ENCODE peak calls at places on chromosomes 13 and 19, in nine cellular contexts. E is GM23248, Y is OCI-LY7, K is GM23338, X is hepatocyte, L is neural progenitor cell, T is MM.1S, P is HCT116, N is SK-N-SH. D is an unnamed sample.

GRCh38 chr19:29812080-29812880 is 489 bp downstream of the CCNE1 start:
- DNase-seq in N (peak; percentile 71), T (peak; percentile 11), L (peak; percentile 53), P (no peak), X (peak; percentile 49), Y (peak; percentile 20), K (peak; percentile 35), E (peak; percentile 38), D (no peak)

GRCh38 chr19:17109962-17110598 is 34.5 kb downstream of the MYO9B start:
- DNase-seq in N (no peak), L (no peak), K (no peak), T (no peak), P (no peak), X (no peak), E (no peak), Y (no peak), D (no peak)

GRCh38 chr13:113161433-113161832 is 3.0 kb downstream of the PROZ start:
- DNase-seq in P (no peak), L (no peak), T (no peak), E (no peak), Y (no peak), X (no peak), N (no peak), K (no peak), D (no peak)

GRCh38 chr19:870963-871401 is 11.5 kb downstream of the CFD start:
- DNase-seq in X (no peak), T (no peak), P (no peak), E (no peak), N (peak; percentile 93), Y (no peak), L (no peak), K (no peak), D (no peak)

GRCh38 chr13:21034602-21035190 is 26.7 kb downstream of the LATS2 start:
- DNase-seq in X (no peak), Y (no peak), N (no peak), P (no peak), L (peak; percentile 35), T (no peak), K (peak; percentile 63), E (peak; percentile 34), D (peak; percentile 36)

GRCh38 chr13:102651892-102652291 is 43.0 kb downstream of the METTL21C start:
- DNase-seq in X (peak; percentile 22), K (no peak), N (no peak), Y (no peak), T (no peak), P (no peak), L (no peak), E (no peak), D (no peak)

GRCh38 chr19:57802269-57802668 is 12.4 kb downstream of the ZNF552 start:
- DNase-seq in Y (peak; percentile 33), N (no peak), T (no peak), P (no peak), E (no peak), X (no peak), L (no peak), K (peak; percentile 55), D (no peak)

GRCh38 chr19:35805518-35806102 is 7.0 kb downstream of the PRODH2 start:
- DNase-seq in Y (no peak), N (no peak), P (no peak), L (no peak), X (no peak), K (no peak), E (no peak), T (no peak), D (no peak)

GRCh38 chr19:5126498-5127223 is 157.7 kb downstream of the KDM4B start:
- DNase-seq in L (no peak), Y (peak; percentile 42), P (no peak), T (no peak), N (no peak), X (no peak), K (no peak), E (no peak), D (no peak)

GRCh38 chr13:19713186-19713965 is 69.4 kb downstream of the PSPC1 start:
- DNase-seq in L (no peak), Y (no peak), T (no peak), N (no peak), K (no peak), X (no peak), P (no peak), E (peak; percentile 44), D (peak; percentile 46)

GRCh38 chr13:39892731-39893293 is 237.3 kb downstream of the COG6 start:
- DNase-seq in P (no peak), Y (no peak), N (peak; percentile 35), T (no peak), K (no peak), L (no peak), E (peak; percentile 5), X (no peak), D (no peak)

GRCh38 chr19:7734220-7735203 is 2.6 kb upstream of the CLEC4G start:
- DNase-seq in Y (no peak), K (no peak), P (no peak), T (no peak), L (no peak), X (no peak), E (peak; percentile 37), N (no peak), D (no peak)

GRCh38 chr19:4430760-4431159 is 26.8 kb downstream of the UBXN6 start:
- DNase-seq in T (no peak), L (no peak), N (no peak), P (no peak), X (no peak), K (no peak), Y (no peak), E (no peak), D (no peak)

GRCh38 chr19:12675377-12675776 is 6.3 kb downstream of the DHPS start:
- DNase-seq in X (no peak), Y (no peak), T (no peak), N (no peak), L (no peak), K (no peak), P (no peak), E (no peak), D (no peak)

GRCh38 chr19:49133621-49134454 is 14.5 kb downstream of the PPFIA3 start:
- DNase-seq in Y (peak; percentile 48), X (no peak), L (peak; percentile 67), E (peak; percentile 33), P (no peak), N (peak; percentile 78), T (no peak), K (peak; percentile 91), D (no peak)

GRCh38 chr13:52127783-52128702 is 830 bp downstream of the NEK5 start:
- DNase-seq in N (peak; percentile 84), Y (peak; percentile 64), X (peak; percentile 83), L (peak; percentile 78), T (peak; percentile 35), P (peak; percentile 63), E (peak; percentile 67), K (peak; percentile 86), D (peak; percentile 79)

DNA sequence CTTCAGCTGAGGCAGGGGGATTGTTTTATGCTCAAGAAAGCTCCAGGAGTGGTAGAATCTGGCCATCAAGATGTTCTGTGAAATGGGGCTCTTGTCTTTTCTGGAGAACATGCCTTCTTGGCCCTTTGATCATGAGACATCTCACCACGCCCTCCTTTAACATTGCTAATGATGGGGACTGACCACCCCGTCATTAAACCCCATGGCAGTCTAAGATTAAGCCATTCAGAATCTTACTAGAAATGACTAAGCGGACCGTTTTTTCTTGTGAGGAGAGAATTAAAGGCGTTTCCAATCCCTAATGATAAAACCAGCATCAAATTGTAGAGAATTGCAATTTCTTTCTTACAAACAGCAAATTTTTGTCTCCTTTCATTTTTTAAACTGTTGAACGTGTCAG is 89.4 kb downstream of the COL4A2 start:
- DNase-seq in L (no peak), Y (no peak), P (no peak), T (no peak), X (no peak), K (no peak), E (no peak), N (no peak), D (no peak)
- TF ChIP-seq EZH2phosphoT487 in L (no peak), Y (no peak), P (no peak), T (no peak), X (no peak), K (no peak), E (no peak), N (no peak), D (no peak)

GRCh38 chr13:72983085-72983768 is 75.6 kb upstream of the KLF5 start:
- DNase-seq in L (no peak), T (no peak), E (peak; percentile 87), N (no peak), Y (no peak), X (peak; percentile 49), K (no peak), P (no peak), D (no peak)
- TF ChIP-seq EZH2phosphoT487 in L (no peak), T (no peak), E (no peak), N (no peak), Y (no peak), X (peak; percentile 82), K (no peak), P (no peak), D (no peak)

GRCh38 chr19:28500982-28501633 is 711.8 kb downstream of the UQCRFS1 start:
- DNase-seq in X (no peak), T (no peak), E (no peak), P (no peak), N (no peak), L (no peak), K (no peak), Y (no peak), D (no peak)

GRCh38 chr19:28500319-28500718 is 712.6 kb downstream of the UQCRFS1 start:
- DNase-seq in K (no peak), E (no peak), N (no peak), Y (no peak), L (no peak), X (no peak), P (no peak), T (no peak), D (no peak)

GRCh38 chr19:28504139-28504538 is 708.8 kb downstream of the UQCRFS1 start:
- DNase-seq in E (no peak), N (no peak), X (no peak), L (no peak), Y (no peak), K (no peak), T (no peak), P (no peak), D (no peak)

GRCh38 chr19:28502879-28503734 is 709.8 kb downstream of the UQCRFS1 start:
- DNase-seq in K (no peak), P (no peak), T (no peak), X (no peak), Y (no peak), N (no peak), E (no peak), L (no peak), D (no peak)

GRCh38 chr19:28501979-28502378 is 711.0 kb downstream of the UQCRFS1 start:
- DNase-seq in T (no peak), L (no peak), K (no peak), N (no peak), X (no peak), E (no peak), P (no peak), Y (peak; percentile 21), D (no peak)
- TF ChIP-seq EZH2phosphoT487 in T (no peak), L (no peak), K (no peak), N (no peak), X (no peak), E (no peak), P (no peak), Y (no peak), D (no peak)

DNA sequence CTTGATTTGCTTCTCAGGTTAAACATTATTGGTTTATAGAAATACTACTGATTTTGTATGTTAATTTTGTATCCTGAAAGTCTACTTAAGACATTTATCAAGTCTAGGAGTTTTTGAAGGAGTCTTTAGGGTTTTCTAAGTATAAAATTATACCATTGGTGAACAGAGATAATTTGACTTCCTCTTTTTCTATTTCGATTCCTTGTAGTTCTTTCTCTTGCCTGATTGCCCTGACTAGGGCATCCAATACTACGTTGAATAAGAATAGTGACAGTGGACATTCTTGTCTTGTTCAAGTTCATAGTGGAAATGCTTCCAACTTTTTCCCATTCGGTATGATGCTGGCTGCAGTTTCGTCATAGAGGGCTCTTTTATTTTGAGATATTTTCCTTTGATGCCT is 807.5 kb upstream of the SLC10A2 start:
- DNase-seq in N (no peak), E (no peak), K (no peak), X (no peak), P (no peak), L (no peak), Y (no peak), T (no peak), D (no peak)
- TF ChIP-seq EZH2phosphoT487 in N (no peak), E (no peak), K (no peak), X (no peak), P (no peak), L (no peak), Y (no peak), T (no peak), D (no peak)

D was measured in PC-3.